ENCODE peak calls at places on chromosomes 3 and 15, in six cellular contexts. H is heart left ventricle, U is kidney, F is uterus, D is colonic mucosa, N is right cardiac atrium. J is an unnamed sample. For H3K4me1, the result is how much of the 10 kb centered on the place peaks cover.

GRCh38 chr3:62601238-62601856 is 228.0 kb upstream of the FEZF2 start:
- DNase-seq in H (no peak), U (no peak), F (no peak), D (no peak), N (no peak), J (no peak)

GRCh38 chr3:32220006-32220405 is 18.5 kb upstream of the CMTM8 start:
- DNase-seq in H (no peak), U (no peak), F (no peak), D (no peak), N (no peak), J (no peak)

GRCh38 chr3:79018671-79019136 is 749.1 kb downstream of the ROBO1 start:
- DNase-seq in H (peak), U (peak), F (peak), D (peak), N (peak), J (peak)

GRCh38 chr15:62782896-62783295 is 259.7 kb upstream of the TPM1 start:
- DNase-seq in H (no peak), U (no peak), F (no peak), D (no peak), N (no peak), J (no peak)

GRCh38 chr15:33309602-33310276 is 1.0 kb upstream of the RYR3 start:
- DNase-seq in H (no peak), U (peak), F (peak), D (peak), N (no peak), J (peak)

GRCh38 chr3:66482005-66482404 is 18.8 kb downstream of the LRIG1 start:
- DNase-seq in H (no peak), U (no peak), F (no peak), D (no peak), N (no peak), J (no peak)

GRCh38 chr15:56056626-56057025 is 63.2 kb upstream of the NEDD4 start:
- DNase-seq in H (no peak), U (no peak), F (no peak), D (no peak), N (no peak), J (no peak)

GRCh38 chr3:48738926-48739616 is 22.1 kb upstream of the IP6K2 start:
- DNase-seq in H (peak), U (peak), F (peak), D (peak), N (peak), J (no peak)

GRCh38 chr3:32951410-32951811 is at the start of gene CCR4:
- DNase-seq in H (no peak), U (no peak), F (no peak), D (no peak), N (no peak), J (no peak)

GRCh38 chr15:31869640-31870335 is 160.5 kb upstream of the CHRNA7 start:
- DNase-seq in H (no peak), U (peak), F (no peak), D (no peak), N (peak), J (no peak)

GRCh38 chr15:60993008-60993407 is 236.1 kb downstream of the RORA start:
- DNase-seq in H (no peak), U (no peak), F (no peak), D (no peak), N (no peak), J (no peak)

GRCh38 chr15:43360821-43361220 is 10.0 kb downstream of the ZSCAN29 start:
- DNase-seq in H (no peak), U (no peak), F (no peak), D (no peak), N (no peak), J (no peak)

GRCh38 chr3:38738630-38739395 is 77.2 kb downstream of the SCN10A start:
- DNase-seq in H (no peak), U (no peak), F (no peak), D (peak), N (no peak), J (no peak)

GRCh38 chr15:74227968-74228722 is 8.0 kb upstream of the CCDC33 start:
- DNase-seq in H (no peak), U (no peak), F (no peak), D (peak), N (peak), J (no peak)

DNA sequence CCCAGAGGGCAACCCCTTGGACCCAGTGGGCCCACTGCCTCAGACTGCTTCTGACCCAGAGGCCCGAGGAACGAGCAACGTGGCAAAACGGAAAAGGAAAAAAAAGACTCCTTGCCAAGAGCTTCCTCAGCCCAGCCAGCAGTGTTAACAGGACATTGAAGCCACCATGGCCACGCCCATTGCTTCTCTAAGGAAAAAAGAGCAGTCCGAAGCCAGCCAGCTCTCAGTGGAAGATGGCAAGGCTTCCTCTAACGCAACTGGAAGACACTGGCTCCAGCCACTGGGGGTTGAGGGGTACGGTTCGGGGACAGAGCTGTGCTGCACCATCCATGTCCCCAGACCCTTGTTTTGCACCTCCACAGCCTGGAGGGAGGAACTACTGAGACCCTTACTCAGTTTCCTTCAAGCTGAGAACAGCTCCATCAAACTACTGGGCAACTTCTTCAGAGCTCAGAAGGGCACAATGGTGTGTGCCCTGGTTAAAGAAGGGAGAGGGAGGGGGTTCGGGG is 10.7 kb downstream of the BMF start:
- DNase-seq in H (peak), U (no peak), F (peak), D (peak), N (peak), J (peak)
- H3K4me1 ChIP-seq in H (half or more), U (half or more), F (under half), D (under half), N (under half), J (under half)

GRCh38 chr3:37183976-37184375 is 9.6 kb upstream of the LRRFIP2 start:
- DNase-seq in H (no peak), U (no peak), F (no peak), D (no peak), N (no peak), J (no peak)

GRCh38 chr3:37181766-37182165 is 7.4 kb upstream of the LRRFIP2 start:
- DNase-seq in H (no peak), U (no peak), F (no peak), D (no peak), N (no peak), J (no peak)

GRCh38 chr3:37179144-37179967 is 5.0 kb upstream of the LRRFIP2 start:
- DNase-seq in H (no peak), U (no peak), F (no peak), D (no peak), N (no peak), J (no peak)

GRCh38 chr3:37182816-37183215 is 8.4 kb upstream of the LRRFIP2 start:
- DNase-seq in H (no peak), U (no peak), F (no peak), D (no peak), N (no peak), J (no peak)

GRCh38 chr3:37183375-37183831 is 9.0 kb upstream of the LRRFIP2 start:
- DNase-seq in H (no peak), U (no peak), F (no peak), D (no peak), N (no peak), J (no peak)
- H3K27ac ChIP-seq in H (peak), U (no peak), F (peak), D (no peak), N (peak), J (peak)

DNA sequence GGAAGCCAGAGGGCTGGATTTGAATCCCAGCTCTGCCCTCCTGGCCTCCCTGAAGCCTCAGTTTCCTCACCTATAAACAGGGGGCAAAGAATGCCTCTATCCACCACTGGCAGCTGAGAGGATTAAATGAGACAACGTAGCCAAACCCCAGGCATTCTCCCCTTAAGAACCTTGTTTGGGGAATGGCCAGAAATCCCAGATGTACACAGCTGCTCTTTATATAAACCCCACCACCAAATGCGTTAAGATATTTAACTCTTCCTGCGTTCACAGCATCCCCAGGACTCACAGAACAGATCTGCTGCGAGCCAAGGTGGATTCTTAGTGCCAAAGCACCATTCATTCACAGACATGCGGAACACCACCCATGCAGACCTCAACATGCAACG is 5.3 kb downstream of the TLE3 start:
- DNase-seq in H (no peak), U (no peak), F (no peak), D (no peak), N (no peak), J (no peak)
- H3K4me1 ChIP-seq in H (half or more), U (under half), F (under half), D (under half), N (under half), J (under half)

DNA sequence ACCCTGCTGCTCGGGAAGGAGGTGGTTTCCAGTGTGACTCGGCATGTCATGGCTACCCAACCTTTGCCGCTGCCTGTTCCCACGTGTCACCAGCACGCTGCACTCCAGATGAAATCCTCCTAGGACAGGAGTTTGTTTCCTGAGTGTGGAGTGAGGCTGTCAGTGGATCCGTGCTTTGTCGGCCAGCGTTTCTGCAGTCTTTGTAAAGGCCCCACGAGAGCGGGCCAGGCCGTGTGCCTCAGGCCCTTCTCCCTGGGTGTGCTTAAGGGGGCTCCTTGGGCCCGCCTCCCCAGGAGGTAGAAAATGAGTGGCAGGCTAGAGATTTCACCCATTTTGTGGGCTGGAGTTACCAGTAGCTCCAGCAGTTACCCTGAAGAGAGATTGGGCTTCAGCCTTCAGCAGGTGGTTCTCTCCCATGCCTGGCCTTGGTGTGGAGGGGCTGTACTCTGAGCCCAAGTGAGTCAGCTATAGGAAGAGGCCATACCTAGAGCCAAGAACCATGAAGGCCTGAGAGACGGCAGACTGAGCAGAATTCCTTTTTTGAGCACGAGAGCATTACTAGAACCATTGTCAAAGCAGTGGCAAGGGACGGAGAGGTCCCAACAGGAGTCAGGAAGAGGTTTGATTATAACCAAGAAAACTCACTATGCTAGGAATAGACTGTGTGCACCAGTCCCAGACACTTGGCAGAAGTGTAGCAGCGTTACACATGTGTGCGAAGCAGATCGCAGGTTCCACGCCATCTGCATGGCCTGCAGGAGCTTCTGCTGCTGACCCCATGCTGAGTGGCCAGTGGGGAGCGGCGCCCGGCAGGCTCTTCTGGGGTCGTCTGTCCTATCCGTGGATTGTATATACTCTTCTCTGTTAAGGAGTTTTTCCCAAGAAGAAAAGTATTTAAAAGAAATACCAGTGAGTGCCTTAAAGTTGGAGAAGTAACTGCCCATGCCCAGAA is 14.5 kb downstream of the MAP6D1 start:
- DNase-seq in H (no peak), U (no peak), F (no peak), D (no peak), N (no peak), J (peak)
- H3K27ac ChIP-seq in H (no peak), U (no peak), F (no peak), D (no peak), N (no peak), J (no peak)

GRCh38 chr3:24042879-24043567 is 97.9 kb downstream of the NR1D2 start:
- DNase-seq in H (no peak), U (no peak), F (peak), D (no peak), N (peak), J (no peak)

GRCh38 chr3:24042174-24042878 is 97.2 kb downstream of the NR1D2 start:
- DNase-seq in H (no peak), U (no peak), F (peak), D (no peak), N (no peak), J (no peak)

GRCh38 chr3:24034464-24034863 is 89.4 kb downstream of the NR1D2 start:
- DNase-seq in H (no peak), U (no peak), F (no peak), D (no peak), N (no peak), J (no peak)

GRCh38 chr3:24033818-24034217 is 88.7 kb downstream of the NR1D2 start:
- DNase-seq in H (no peak), U (no peak), F (no peak), D (no peak), N (no peak), J (no peak)

DNA sequence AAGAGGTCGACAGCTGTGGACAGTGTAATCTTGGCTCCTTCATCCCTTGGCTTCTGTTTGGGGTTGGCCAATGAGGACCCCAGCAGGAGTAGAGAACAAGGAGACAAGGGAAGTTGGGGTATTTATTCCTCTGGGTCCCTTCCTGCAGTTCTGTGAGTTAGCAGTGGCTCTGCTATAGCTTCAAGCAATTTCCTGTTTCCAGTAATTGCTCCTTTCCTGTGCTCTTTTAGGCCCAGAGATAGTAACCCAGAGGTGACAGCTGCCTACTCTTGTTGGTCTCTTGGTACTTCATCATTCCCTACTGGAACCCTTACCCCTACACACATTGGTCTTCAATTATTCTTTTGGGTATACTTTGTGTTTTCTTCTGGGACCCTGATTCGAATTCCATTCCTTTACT is 92.9 kb downstream of the NR1D2 start:
- DNase-seq in H (no peak), U (no peak), F (no peak), D (no peak), N (no peak), J (no peak)
- H3K4me1 ChIP-seq in H (under half), U (under half), F (under half), D (under half), N (under half), J (under half)

DNA sequence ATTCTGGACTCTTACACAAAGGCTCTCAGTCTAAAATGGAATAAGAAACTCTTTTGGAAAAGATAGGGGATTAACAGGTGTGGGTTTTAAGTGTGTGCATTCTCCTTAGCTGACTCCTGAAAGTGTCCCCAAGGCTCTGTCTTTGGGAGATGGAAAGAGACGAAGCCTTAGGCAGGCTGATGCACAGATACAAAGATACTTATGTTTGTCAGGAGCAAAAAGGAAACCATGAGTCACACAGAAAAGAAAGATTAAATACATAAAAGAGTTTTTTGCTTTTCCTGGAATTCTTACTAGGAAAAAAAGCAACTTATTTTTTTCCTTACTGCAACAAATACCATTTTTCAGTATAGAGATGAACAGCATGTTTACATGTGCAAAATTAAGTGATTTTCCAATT is 23.8 kb upstream of the ABI3BP start:
- DNase-seq in H (no peak), U (no peak), F (no peak), D (no peak), N (no peak), J (no peak)
- H3K27ac ChIP-seq in H (peak), U (no peak), F (peak), D (no peak), N (no peak), J (no peak)

DNA sequence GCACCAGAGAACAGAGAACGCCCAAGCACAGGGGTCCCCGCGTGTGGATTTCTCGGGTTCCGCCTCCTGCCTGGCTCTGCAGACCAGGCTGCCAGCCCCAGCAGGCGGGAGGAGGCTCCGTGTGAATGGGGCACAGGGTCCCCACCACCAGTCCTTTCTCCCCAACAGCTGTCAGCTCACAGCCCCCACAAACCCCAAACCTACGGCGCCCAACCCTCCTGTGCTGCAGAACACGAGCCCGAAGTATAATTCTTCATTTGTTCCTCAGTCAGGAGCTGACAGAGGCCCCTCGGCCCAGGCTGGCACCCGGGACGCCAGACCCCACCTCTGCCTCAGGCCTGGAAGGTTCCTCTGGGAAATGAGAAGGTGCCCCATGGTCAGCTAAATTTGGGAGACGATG is 78.0 kb downstream of the TBC1D2B start:
- DNase-seq in H (no peak), U (peak), F (no peak), D (no peak), N (no peak), J (no peak)
- H3K4me1 ChIP-seq in H (under half), U (under half), F (under half), D (under half), N (under half), J (under half)